ENCODE peak calls at places on chromosome 19, in eight cellular contexts. One of them, this sample, is unnamed.

GRCh38 chr19:48991823-48992570 is 1.1 kb downstream of the GYS1 start:
- DNase-seq in neural progenitor cell: peak
- DNase-seq in left ventricle myocardium inferior: peak
- DNase-seq in vagina: no peak
- DNase-seq in BE2C: no peak
- DNase-seq in sigmoid colon: peak
- DNase-seq in DND-41: peak
- DNase-seq in pancreas: no peak
- DNase-seq in this sample: no peak

GRCh38 chr19:41888926-41889325 is 5.9 kb downstream of the ARHGEF1 start:
- DNase-seq in neural progenitor cell: no peak
- DNase-seq in left ventricle myocardium inferior: no peak
- DNase-seq in vagina: no peak
- DNase-seq in BE2C: no peak
- DNase-seq in sigmoid colon: no peak
- DNase-seq in DND-41: no peak
- DNase-seq in pancreas: no peak
- DNase-seq in this sample: peak

GRCh38 chr19:50922316-50922853 is 11.2 kb upstream of the KLK4 start:
- DNase-seq in neural progenitor cell: peak
- DNase-seq in left ventricle myocardium inferior: peak
- DNase-seq in vagina: no peak
- DNase-seq in BE2C: peak
- DNase-seq in sigmoid colon: peak
- DNase-seq in DND-41: peak
- DNase-seq in pancreas: peak
- DNase-seq in this sample: peak

GRCh38 chr19:29397748-29398147 is 128.0 kb upstream of the VSTM2B start:
- DNase-seq in neural progenitor cell: no peak
- DNase-seq in left ventricle myocardium inferior: no peak
- DNase-seq in vagina: no peak
- DNase-seq in BE2C: no peak
- DNase-seq in sigmoid colon: no peak
- DNase-seq in DND-41: no peak
- DNase-seq in pancreas: no peak
- DNase-seq in this sample: no peak

GRCh38 chr19:24078688-24079087 is 8.3 kb upstream of the ZNF254 start:
- DNase-seq in neural progenitor cell: peak
- DNase-seq in left ventricle myocardium inferior: no peak
- DNase-seq in vagina: no peak
- DNase-seq in BE2C: no peak
- DNase-seq in sigmoid colon: no peak
- DNase-seq in DND-41: no peak
- DNase-seq in pancreas: no peak
- DNase-seq in this sample: no peak

GRCh38 chr19:6032381-6032780 is 54.4 kb upstream of the RANBP3 start:
- DNase-seq in neural progenitor cell: no peak
- DNase-seq in left ventricle myocardium inferior: no peak
- DNase-seq in vagina: peak
- DNase-seq in BE2C: no peak
- DNase-seq in sigmoid colon: no peak
- DNase-seq in DND-41: no peak
- DNase-seq in pancreas: no peak
- DNase-seq in this sample: peak

GRCh38 chr19:6556480-6556879 is 25.7 kb downstream of the TNFSF9 start:
- DNase-seq in neural progenitor cell: no peak
- DNase-seq in left ventricle myocardium inferior: no peak
- DNase-seq in vagina: no peak
- DNase-seq in BE2C: no peak
- DNase-seq in sigmoid colon: no peak
- DNase-seq in DND-41: no peak
- DNase-seq in pancreas: no peak
- DNase-seq in this sample: no peak

GRCh38 chr19:19488041-19488874 is 27.1 kb downstream of the TSSK6 start:
- DNase-seq in neural progenitor cell: peak
- DNase-seq in left ventricle myocardium inferior: no peak
- DNase-seq in vagina: no peak
- DNase-seq in BE2C: peak
- DNase-seq in sigmoid colon: no peak
- DNase-seq in DND-41: no peak
- DNase-seq in pancreas: peak
- DNase-seq in this sample: no peak

GRCh38 chr19:50344661-50345318 is 15.6 kb upstream of the KCNC3 start:
- DNase-seq in neural progenitor cell: no peak
- DNase-seq in left ventricle myocardium inferior: peak
- DNase-seq in vagina: no peak
- DNase-seq in BE2C: no peak
- DNase-seq in sigmoid colon: no peak
- DNase-seq in DND-41: no peak
- DNase-seq in pancreas: no peak
- DNase-seq in this sample: no peak

GRCh38 chr19:18049390-18049789 is 37.3 kb downstream of the IL12RB1 start:
- DNase-seq in neural progenitor cell: no peak
- DNase-seq in left ventricle myocardium inferior: peak
- DNase-seq in vagina: no peak
- DNase-seq in BE2C: no peak
- DNase-seq in sigmoid colon: peak
- DNase-seq in DND-41: no peak
- DNase-seq in pancreas: peak
- DNase-seq in this sample: no peak

GRCh38 chr19:32039446-32039845 is 306.0 kb upstream of the ZNF507 start:
- DNase-seq in neural progenitor cell: no peak
- DNase-seq in left ventricle myocardium inferior: no peak
- DNase-seq in vagina: no peak
- DNase-seq in BE2C: no peak
- DNase-seq in sigmoid colon: no peak
- DNase-seq in DND-41: no peak
- DNase-seq in pancreas: no peak
- DNase-seq in this sample: no peak

GRCh38 chr19:42081584-42082258 is 5.8 kb downstream of the ZNF574 start:
- DNase-seq in neural progenitor cell: no peak
- DNase-seq in left ventricle myocardium inferior: no peak
- DNase-seq in vagina: no peak
- DNase-seq in BE2C: peak
- DNase-seq in sigmoid colon: no peak
- DNase-seq in DND-41: no peak
- DNase-seq in pancreas: no peak
- DNase-seq in this sample: no peak

GRCh38 chr19:37725181-37725580 is 5.6 kb upstream of the ZNF607 start:
- DNase-seq in neural progenitor cell: no peak
- DNase-seq in left ventricle myocardium inferior: no peak
- DNase-seq in vagina: no peak
- DNase-seq in BE2C: no peak
- DNase-seq in sigmoid colon: no peak
- DNase-seq in DND-41: no peak
- DNase-seq in pancreas: no peak
- DNase-seq in this sample: no peak

GRCh38 chr19:33411621-33412180 is 38.2 kb downstream of the CEBPG start:
- DNase-seq in neural progenitor cell: no peak
- DNase-seq in left ventricle myocardium inferior: no peak
- DNase-seq in vagina: no peak
- DNase-seq in BE2C: no peak
- DNase-seq in sigmoid colon: no peak
- DNase-seq in DND-41: no peak
- DNase-seq in pancreas: peak
- DNase-seq in this sample: no peak

GRCh38 chr19:11555246-11555645 is 3.8 kb downstream of the ELOF1 start:
- DNase-seq in neural progenitor cell: no peak
- DNase-seq in left ventricle myocardium inferior: no peak
- DNase-seq in vagina: no peak
- DNase-seq in BE2C: no peak
- DNase-seq in sigmoid colon: no peak
- DNase-seq in DND-41: no peak
- DNase-seq in pancreas: no peak
- DNase-seq in this sample: no peak

GRCh38 chr19:30788105-30788765 is 416.1 kb downstream of the ZNF536 start:
- DNase-seq in neural progenitor cell: peak
- DNase-seq in left ventricle myocardium inferior: no peak
- DNase-seq in vagina: peak
- DNase-seq in BE2C: no peak
- DNase-seq in sigmoid colon: no peak
- DNase-seq in DND-41: no peak
- DNase-seq in pancreas: no peak
- DNase-seq in this sample: no peak

GRCh38 chr19:30783936-30784335 is 411.8 kb downstream of the ZNF536 start:
- DNase-seq in neural progenitor cell: no peak
- DNase-seq in left ventricle myocardium inferior: no peak
- DNase-seq in vagina: peak
- DNase-seq in BE2C: no peak
- DNase-seq in sigmoid colon: no peak
- DNase-seq in DND-41: no peak
- DNase-seq in pancreas: no peak
- DNase-seq in this sample: no peak

GRCh38 chr19:30785728-30786127 is 413.5 kb downstream of the ZNF536 start:
- DNase-seq in neural progenitor cell: no peak
- DNase-seq in left ventricle myocardium inferior: no peak
- DNase-seq in vagina: peak
- DNase-seq in BE2C: no peak
- DNase-seq in sigmoid colon: no peak
- DNase-seq in DND-41: no peak
- DNase-seq in pancreas: no peak
- DNase-seq in this sample: no peak

GRCh38 chr19:30783212-30783611 is 411.0 kb downstream of the ZNF536 start:
- DNase-seq in neural progenitor cell: no peak
- DNase-seq in left ventricle myocardium inferior: no peak
- DNase-seq in vagina: no peak
- DNase-seq in BE2C: no peak
- DNase-seq in sigmoid colon: no peak
- DNase-seq in DND-41: no peak
- DNase-seq in pancreas: no peak
- DNase-seq in this sample: no peak

GRCh38 chr19:30784850-30785459 is 412.8 kb downstream of the ZNF536 start:
- DNase-seq in neural progenitor cell: peak
- DNase-seq in left ventricle myocardium inferior: peak
- DNase-seq in vagina: peak
- DNase-seq in BE2C: peak
- DNase-seq in sigmoid colon: peak
- DNase-seq in DND-41: peak
- DNase-seq in pancreas: peak
- DNase-seq in this sample: peak
- TF ChIP-seq CTCF in neural progenitor cell: peak
- TF ChIP-seq CTCF in left ventricle myocardium inferior: peak
- TF ChIP-seq CTCF in vagina: peak
- TF ChIP-seq CTCF in BE2C: peak
- TF ChIP-seq CTCF in sigmoid colon: peak
- TF ChIP-seq CTCF in DND-41: peak
- TF ChIP-seq CTCF in pancreas: peak
- TF ChIP-seq CTCF in this sample: peak

DNA sequence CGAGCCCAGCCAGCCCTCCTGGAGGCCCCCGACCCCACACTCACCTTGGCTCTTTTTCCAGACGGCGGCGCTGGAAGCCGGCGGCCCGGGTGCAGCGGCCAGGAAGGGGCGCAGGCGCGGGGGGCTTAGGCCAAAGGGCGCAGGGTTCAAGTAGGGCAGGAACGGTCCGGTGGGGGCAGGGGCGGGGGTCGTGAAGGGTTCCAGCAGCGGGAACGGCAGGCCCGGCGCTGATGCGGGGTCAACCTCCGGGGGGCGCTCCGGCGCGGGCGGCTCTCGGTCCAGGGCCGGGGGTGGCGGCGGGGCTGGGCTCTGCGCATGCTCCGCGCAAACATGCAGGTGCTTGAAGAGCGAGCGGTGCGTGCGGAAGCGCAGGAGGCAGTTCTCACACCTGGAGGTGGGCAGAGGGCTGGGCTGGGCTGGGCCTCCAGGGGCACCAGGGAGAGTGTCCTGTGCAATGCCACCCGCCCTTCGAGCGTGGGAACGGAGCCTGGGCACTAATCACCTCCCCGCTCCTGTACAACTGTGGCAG is 2.3 kb downstream of the ZNF414 start:
- DNase-seq in neural progenitor cell: no peak
- DNase-seq in left ventricle myocardium inferior: no peak
- DNase-seq in vagina: no peak
- DNase-seq in BE2C: no peak
- DNase-seq in sigmoid colon: no peak
- DNase-seq in DND-41: no peak
- DNase-seq in pancreas: peak
- DNase-seq in this sample: no peak
- TF ChIP-seq CTCF in neural progenitor cell: peak
- TF ChIP-seq CTCF in left ventricle myocardium inferior: no peak
- TF ChIP-seq CTCF in vagina: no peak
- TF ChIP-seq CTCF in BE2C: no peak
- TF ChIP-seq CTCF in sigmoid colon: no peak
- TF ChIP-seq CTCF in DND-41: peak
- TF ChIP-seq CTCF in pancreas: no peak
- TF ChIP-seq CTCF in this sample: peak

DNA sequence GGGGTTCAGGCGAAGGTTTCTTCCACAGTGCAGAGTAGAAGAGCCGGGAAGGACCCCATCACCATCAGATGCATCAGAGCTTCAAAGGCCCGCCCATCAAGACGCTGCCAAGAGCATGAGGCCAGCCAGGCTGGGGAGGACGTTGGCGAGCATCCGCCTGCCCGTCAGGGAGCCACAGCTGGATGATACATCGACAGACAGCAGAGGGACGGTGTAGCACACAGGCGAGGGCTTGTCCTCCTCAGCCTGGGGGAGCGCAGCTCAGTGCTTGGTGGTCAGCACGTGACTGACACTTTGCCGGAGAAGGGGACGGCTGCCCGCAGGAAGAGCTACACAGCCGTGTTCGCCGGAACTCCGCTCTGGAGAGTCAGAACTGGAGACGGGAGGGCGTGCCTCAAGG is 34.1 kb downstream of the CSNK1G2 start:
- DNase-seq in neural progenitor cell: no peak
- DNase-seq in left ventricle myocardium inferior: no peak
- DNase-seq in vagina: no peak
- DNase-seq in BE2C: no peak
- DNase-seq in sigmoid colon: no peak
- DNase-seq in DND-41: no peak
- DNase-seq in pancreas: no peak
- DNase-seq in this sample: no peak
- TF ChIP-seq CTCF in neural progenitor cell: no peak
- TF ChIP-seq CTCF in left ventricle myocardium inferior: no peak
- TF ChIP-seq CTCF in vagina: no peak
- TF ChIP-seq CTCF in BE2C: no peak
- TF ChIP-seq CTCF in sigmoid colon: no peak
- TF ChIP-seq CTCF in DND-41: no peak
- TF ChIP-seq CTCF in pancreas: no peak
- TF ChIP-seq CTCF in this sample: no peak

GRCh38 chr19:2540646-2541454 is 64.9 kb downstream of the GADD45B start:
- DNase-seq in neural progenitor cell: peak
- DNase-seq in left ventricle myocardium inferior: peak
- DNase-seq in vagina: no peak
- DNase-seq in BE2C: no peak
- DNase-seq in sigmoid colon: peak
- DNase-seq in DND-41: no peak
- DNase-seq in pancreas: peak
- DNase-seq in this sample: peak
- TF ChIP-seq CTCF in neural progenitor cell: peak
- TF ChIP-seq CTCF in left ventricle myocardium inferior: peak
- TF ChIP-seq CTCF in vagina: no peak
- TF ChIP-seq CTCF in BE2C: no peak
- TF ChIP-seq CTCF in sigmoid colon: peak
- TF ChIP-seq CTCF in DND-41: no peak
- TF ChIP-seq CTCF in pancreas: no peak
- TF ChIP-seq CTCF in this sample: no peak